ENCODE peak calls at places on chromosomes 6 and 20, in six cellular contexts. P is COR-L47; S is activated T-cell treated with anti-CD3 and anti-CD28 coated beads, Interleukin-2, amount 50 U/mL, for 4 hours; M is ovary; H is HL-60; Z is HS-5. U is an unnamed sample.

GRCh38 chr6:108260126-108260808 is 573 bp downstream of the SNX3 start:
- DNase-seq in P (peak), S (no peak), M (no peak), H (peak), Z (peak), U (no peak)

GRCh38 chr6:46876126-46876525 is 45.6 kb downstream of the ADGRF5 start:
- DNase-seq in P (peak), S (no peak), M (no peak), H (no peak), Z (peak), U (no peak)

GRCh38 chr6:37693546-37694250 is 4.0 kb downstream of the MDGA1 start:
- DNase-seq in P (no peak), S (no peak), M (no peak), H (no peak), Z (no peak), U (no peak)

GRCh38 chr6:26141378-26141901 is 54.2 kb downstream of the HFE start:
- DNase-seq in P (no peak), S (no peak), M (no peak), H (no peak), Z (no peak), U (no peak)

GRCh38 chr6:4774296-4774695 is 1.9 kb upstream of the CDYL start:
- DNase-seq in P (no peak), S (no peak), M (no peak), H (no peak), Z (no peak), U (no peak)

GRCh38 chr6:64280569-64280968 is 645.0 kb downstream of the PHF3 start:
- DNase-seq in P (peak), S (no peak), M (no peak), H (no peak), Z (no peak), U (no peak)

GRCh38 chr6:168309183-168309582 is 10.4 kb downstream of the DACT2 start:
- DNase-seq in P (no peak), S (no peak), M (no peak), H (no peak), Z (no peak), U (no peak)

GRCh38 chr20:38395165-38395564 is 40.0 kb downstream of the SNHG17 start:
- DNase-seq in P (no peak), S (no peak), M (no peak), H (no peak), Z (no peak), U (no peak)

GRCh38 chr6:5665173-5665572 is 341.6 kb downstream of the NRN1 start:
- DNase-seq in P (no peak), S (peak), M (no peak), H (no peak), Z (no peak), U (no peak)

GRCh38 chr6:169847773-169848380 is 96.5 kb downstream of the ERMARD start:
- DNase-seq in P (no peak), S (no peak), M (peak), H (no peak), Z (no peak), U (no peak)

GRCh38 chr6:149031545-149032317 is 284.9 kb downstream of the UST start:
- DNase-seq in P (no peak), S (peak), M (peak), H (no peak), Z (peak), U (no peak)

GRCh38 chr20:19761853-19762252 is 3.8 kb downstream of the RIN2 start:
- DNase-seq in P (no peak), S (no peak), M (no peak), H (no peak), Z (no peak), U (no peak)

GRCh38 chr6:108798672-108799355 is 49.4 kb upstream of the ARMC2 start:
- DNase-seq in P (no peak), S (peak), M (no peak), H (peak), Z (no peak), U (no peak)

GRCh38 chr6:89260832-89261231 is 43.7 kb upstream of the GABRR1 start:
- DNase-seq in P (peak), S (no peak), M (no peak), H (peak), Z (no peak), U (no peak)

GRCh38 chr6:11251553-11252358 is 19.3 kb upstream of the NEDD9 start:
- DNase-seq in P (no peak), S (no peak), M (peak), H (no peak), Z (no peak), U (no peak)

GRCh38 chr6:139133272-139133671 is 1.6 kb upstream of the HECA start:
- DNase-seq in P (no peak), S (no peak), M (peak), H (no peak), Z (no peak), U (no peak)

GRCh38 chr6:161413361-161413771 is 139.5 kb upstream of the AGPAT4 start:
- DNase-seq in P (no peak), S (no peak), M (no peak), H (no peak), Z (no peak), U (no peak)

GRCh38 chr6:151757506-151757955 is 50.0 kb upstream of the ESR1 start:
- DNase-seq in P (no peak), S (no peak), M (no peak), H (no peak), Z (no peak), U (no peak)

GRCh38 chr6:32803416-32803815 is 13.4 kb downstream of the HLA-DOB start:
- DNase-seq in P (no peak), S (no peak), M (no peak), H (no peak), Z (no peak), U (no peak)

GRCh38 chr6:136767583-136768307 is 24.5 kb downstream of the MAP3K5 start:
- DNase-seq in P (no peak), S (no peak), M (no peak), H (no peak), Z (no peak), U (no peak)

GRCh38 chr20:9981834-9982233 is 53.0 kb upstream of the ANKEF1 start:
- DNase-seq in P (no peak), S (no peak), M (no peak), H (no peak), Z (no peak), U (no peak)

GRCh38 chr6:5190467-5190866 is 70.3 kb downstream of the LYRM4 start:
- DNase-seq in P (no peak), S (no peak), M (no peak), H (no peak), Z (peak), U (no peak)

GRCh38 chr6:95230071-95230740 is 347.1 kb upstream of the MANEA start:
- DNase-seq in P (no peak), S (no peak), M (no peak), H (no peak), Z (peak), U (no peak)

GRCh38 chr6:55040102-55040848 is 134.0 kb upstream of the HCRTR2 start:
- DNase-seq in P (no peak), S (no peak), M (no peak), H (peak), Z (peak), U (no peak)

GRCh38 chr20:32539063-32539816 is 45.9 kb downstream of the NOL4L start:
- DNase-seq in P (no peak), S (no peak), M (no peak), H (no peak), Z (no peak), U (no peak)

GRCh38 chr6:79385893-79386292 is 151.3 kb downstream of the LCA5 start:
- DNase-seq in P (no peak), S (no peak), M (no peak), H (no peak), Z (no peak), U (no peak)

GRCh38 chr20:13059398-13060136 is 50.8 kb downstream of the SPTLC3 start:
- DNase-seq in P (no peak), S (no peak), M (no peak), H (no peak), Z (no peak), U (no peak)

GRCh38 chr20:19288636-19289035 is 76.2 kb downstream of the SLC24A3 start:
- DNase-seq in P (no peak), S (no peak), M (no peak), H (no peak), Z (no peak), U (no peak)

GRCh38 chr6:158071121-158072082 is 89.7 kb downstream of the SYNJ2 start:
- DNase-seq in P (no peak), S (no peak), M (no peak), H (no peak), Z (no peak), U (no peak)

GRCh38 chr6:79432726-79433125 is 104.5 kb downstream of the LCA5 start:
- DNase-seq in P (no peak), S (no peak), M (no peak), H (no peak), Z (no peak), U (no peak)

GRCh38 chr6:152605901-152606390 is 31.2 kb downstream of the SYNE1 start:
- DNase-seq in P (no peak), S (no peak), M (no peak), H (no peak), Z (no peak), U (no peak)

GRCh38 chr20:33521461-33521860 is 31.6 kb downstream of the CBFA2T2 start:
- DNase-seq in P (peak), S (no peak), M (no peak), H (no peak), Z (no peak), U (no peak)

GRCh38 chr6:7727951-7728854 is 2.3 kb downstream of the BMP6 start:
- DNase-seq in P (peak), S (no peak), M (peak), H (peak), Z (no peak), U (no peak)

GRCh38 chr6:32370510-32370909 is 1.2 kb downstream of the TSBP1 start:
- DNase-seq in P (no peak), S (no peak), M (no peak), H (no peak), Z (no peak), U (no peak)

GRCh38 chr20:32244150-32244823 is 33.2 kb upstream of the KIF3B start:
- DNase-seq in P (no peak), S (no peak), M (no peak), H (no peak), Z (no peak), U (no peak)

GRCh38 chr6:33934726-33935270 is 131.0 kb upstream of the MLN start:
- DNase-seq in P (no peak), S (no peak), M (no peak), H (no peak), Z (no peak), U (no peak)

GRCh38 chr6:116166369-116166768 is 40.4 kb upstream of the COL10A1 start:
- DNase-seq in P (no peak), S (no peak), M (no peak), H (no peak), Z (no peak), U (no peak)

GRCh38 chr20:57568088-57568896 is 7.4 kb downstream of the PCK1 start:
- DNase-seq in P (no peak), S (no peak), M (no peak), H (no peak), Z (no peak), U (no peak)

GRCh38 chr6:166433096-166433495 is 50.4 kb upstream of the MPC1 start:
- DNase-seq in P (no peak), S (no peak), M (no peak), H (no peak), Z (no peak), U (no peak)

U was measured in SIG-M5.